ENCODE peak calls at places on chromosome X, in six cellular contexts. M is GM12891, E is GM12878, S is HepG2, B is K562, U is H1. Y is an unnamed sample.

GRCh38 chrX:87402256-87402655 is 115.3 kb upstream of the KLHL4 start:
- DNase-seq in M (no peak), E (no peak), B (no peak), S (no peak), U (no peak), Y (no peak)

GRCh38 chrX:154490021-154490413 is 412 bp downstream of the SLC10A3 start:
- DNase-seq in M (no peak), E (no peak), S (no peak), B (peak), U (peak), Y (no peak)

GRCh38 chrX:9318213-9318612 is 146.6 kb upstream of the TBL1X start:
- DNase-seq in M (no peak), U (no peak), E (no peak), B (peak), S (no peak), Y (no peak)

GRCh38 chrX:140040397-140040796 is 75.1 kb upstream of the CXorf66 start:
- DNase-seq in S (no peak), B (no peak), U (no peak), E (no peak), M (no peak), Y (no peak)

GRCh38 chrX:49282647-49283011 is 13.0 kb downstream of the PPP1R3F start:
- DNase-seq in S (no peak), E (no peak), U (no peak), B (peak), M (no peak), Y (no peak)

GRCh38 chrX:125544856-125545255 is 225.2 kb downstream of the TEX13C start:
- DNase-seq in S (no peak), U (no peak), B (no peak), E (no peak), M (no peak), Y (no peak)

GRCh38 chrX:120244735-120245498 is 5.7 kb upstream of the ZBTB33 start:
- DNase-seq in M (peak), U (peak), B (peak), S (peak), E (no peak), Y (no peak)

GRCh38 chrX:18899796-18900380 is 84.0 kb downstream of the PHKA2 start:
- DNase-seq in B (no peak), U (no peak), M (no peak), E (no peak), S (no peak), Y (no peak)

GRCh38 chrX:69066966-69067525 is 98.2 kb downstream of the PJA1 start:
- DNase-seq in E (no peak), S (no peak), B (no peak), U (peak), M (no peak), Y (no peak)

GRCh38 chrX:18389968-18390367 is 35.4 kb upstream of the CDKL5 start:
- DNase-seq in E (no peak), S (no peak), M (no peak), U (no peak), B (no peak), Y (no peak)

GRCh38 chrX:18549643-18550042 is 122.3 kb downstream of the RS1 start:
- DNase-seq in E (no peak), U (no peak), B (no peak), M (no peak), S (no peak), Y (no peak)

GRCh38 chrX:40189018-40189417 is 91.3 kb upstream of the BCOR start:
- DNase-seq in B (no peak), M (no peak), U (no peak), S (no peak), E (no peak), Y (no peak)

GRCh38 chrX:153488231-153488914 is 6.4 kb upstream of the BGN start:
- DNase-seq in M (no peak), B (no peak), E (no peak), U (no peak), S (peak), Y (no peak)

GRCh38 chrX:49040376-49040955 is 2.7 kb downstream of the TFE3 start:
- DNase-seq in S (no peak), E (no peak), B (no peak), M (no peak), U (no peak), Y (no peak)

GRCh38 chrX:150805736-150806135 is 92.7 kb downstream of the CD99L2 start:
- DNase-seq in M (no peak), E (no peak), S (no peak), U (no peak), B (no peak), Y (no peak)

GRCh38 chrX:148133099-148133725 is 152.1 kb downstream of the FMR1NB start:
- DNase-seq in S (no peak), E (no peak), M (no peak), U (no peak), B (no peak), Y (no peak)

GRCh38 chrX:41922125-41922521 is 1.2 kb downstream of the CASK start:
- DNase-seq in S (no peak), U (no peak), E (no peak), B (no peak), M (no peak), Y (no peak)

GRCh38 chrX:34371740-34372139 is 239.6 kb upstream of the FAM47A start:
- DNase-seq in B (no peak), M (no peak), U (no peak), S (no peak), E (no peak), Y (no peak)

GRCh38 chrX:3280706-3281105 is 65.7 kb downstream of the MXRA5 start:
- DNase-seq in U (no peak), S (no peak), B (no peak), M (no peak), E (no peak), Y (no peak)

GRCh38 chrX:101232316-101232715 is 12.7 kb downstream of the DRP2 start:
- DNase-seq in B (peak), E (no peak), U (no peak), S (no peak), M (no peak), Y (no peak)

GRCh38 chrX:83469551-83469950 is 38.5 kb upstream of the POU3F4 start:
- DNase-seq in M (no peak), E (no peak), U (peak), S (peak), B (peak), Y (no peak)

GRCh38 chrX:70554081-70554480 is 109.4 kb downstream of the DLG3 start:
- DNase-seq in U (no peak), S (peak), B (peak), M (no peak), E (no peak), Y (no peak)

DNA sequence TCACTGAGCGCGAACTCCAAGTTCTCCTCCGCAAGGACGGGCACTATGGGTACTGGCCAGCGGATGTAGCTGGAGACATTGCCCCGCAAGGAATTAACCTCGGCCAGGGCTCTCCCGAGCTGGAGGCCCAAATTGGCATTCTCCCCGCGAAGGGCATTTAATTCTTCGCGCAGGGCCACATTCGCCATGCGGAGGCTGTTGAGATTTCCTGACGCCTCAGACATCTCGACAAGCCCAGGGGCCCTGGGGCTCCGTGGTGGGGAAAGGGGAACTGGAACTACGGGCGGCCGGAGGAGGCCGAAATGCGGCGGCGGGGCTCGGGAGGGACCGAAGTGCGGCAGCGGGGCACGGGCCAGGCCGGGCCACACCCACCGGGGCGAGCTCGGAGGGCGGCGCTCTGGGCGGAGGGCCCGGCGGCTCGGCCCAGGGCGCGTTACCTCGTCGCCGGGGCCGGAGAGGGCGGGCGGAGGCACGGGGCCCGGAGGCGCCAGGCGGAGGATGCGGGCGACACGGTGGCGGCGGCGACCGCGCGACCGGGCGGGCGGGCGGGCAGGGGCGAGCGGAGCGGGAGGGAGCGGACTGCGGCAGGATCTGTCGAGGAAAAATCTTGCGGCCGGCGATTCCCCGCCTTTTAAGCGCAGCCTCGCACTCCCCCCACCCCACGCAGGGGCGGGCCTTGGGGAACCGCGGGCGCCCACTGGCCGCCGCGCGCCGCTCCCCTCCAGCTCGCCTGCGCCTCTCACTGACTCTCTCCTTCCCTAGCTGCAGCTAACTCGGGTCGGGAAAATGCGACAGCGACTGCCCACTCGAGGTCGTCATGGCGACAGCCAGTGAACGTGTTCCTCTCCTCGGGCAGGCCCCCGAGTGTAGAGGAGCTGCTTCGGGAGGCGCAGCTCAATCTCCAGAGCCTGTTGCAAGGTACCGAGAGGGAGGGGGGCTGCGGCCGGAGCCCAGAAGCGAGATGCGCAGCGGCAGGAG is at the start of gene RTL5:
- DNase-seq in U (peak), E (no peak), M (peak), B (peak), S (peak), Y (peak)
- TF ChIP-seq POLR2A in U (no peak), E (no peak), M (no peak), B (no peak), S (no peak), Y (no peak)

DNA sequence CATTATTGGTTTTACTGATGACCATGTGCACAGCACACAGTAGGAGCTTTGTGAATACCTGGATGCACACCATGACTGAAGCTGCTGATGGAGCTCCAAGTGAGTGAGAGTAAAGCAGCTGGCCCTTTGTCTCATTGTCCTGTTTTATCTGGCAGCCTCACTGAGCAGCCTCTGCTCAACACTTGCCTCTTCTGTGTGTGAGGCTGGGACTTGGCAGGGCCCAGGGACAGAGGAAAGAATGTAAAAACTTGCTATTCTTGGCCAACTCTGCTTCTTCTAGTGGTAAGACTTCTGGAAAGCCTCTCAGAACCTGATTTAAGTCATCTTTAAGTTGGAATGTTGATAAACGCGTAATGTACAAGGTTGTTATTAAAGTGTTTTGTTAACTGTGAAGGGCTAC is 61.4 kb downstream of the BEX1 start:
- DNase-seq in E (no peak), B (no peak), U (no peak), M (no peak), S (no peak), Y (no peak)
- TF ChIP-seq POLR2AphosphoS5 in E (no peak), B (no peak), U (no peak), M (no peak), S (no peak), Y (no peak)

GRCh38 chrX:63743596-63743995 is 41.4 kb downstream of the ARHGEF9 start:
- DNase-seq in S (no peak), U (no peak), B (no peak), E (no peak), M (no peak), Y (no peak)

GRCh38 chrX:63747331-63747730 is 37.7 kb downstream of the ARHGEF9 start:
- DNase-seq in E (no peak), S (no peak), M (no peak), B (no peak), U (no peak), Y (no peak)

GRCh38 chrX:63746715-63747114 is 38.3 kb downstream of the ARHGEF9 start:
- DNase-seq in M (no peak), B (no peak), E (no peak), S (no peak), U (no peak), Y (no peak)

GRCh38 chrX:63746278-63746677 is 38.7 kb downstream of the ARHGEF9 start:
- DNase-seq in S (no peak), E (no peak), B (no peak), U (no peak), M (no peak), Y (no peak)

GRCh38 chrX:63744850-63745249 is 40.2 kb downstream of the ARHGEF9 start:
- DNase-seq in M (no peak), B (no peak), E (no peak), S (no peak), U (no peak), Y (no peak)
- TF ChIP-seq TAF1 in M (no peak), B (no peak), E (no peak), S (no peak), U (no peak), Y (no peak)

GRCh38 chrX:107676559-107677378 is 48.5 kb downstream of the PRPS1 start:
- DNase-seq in B (peak), E (no peak), M (no peak), U (no peak), S (no peak), Y (no peak)
- TF ChIP-seq POLR2A in B (peak), E (peak), M (no peak), U (no peak), S (no peak), Y (no peak)

GRCh38 chrX:133979641-133980230 is 5.7 kb downstream of the GPC3 start:
- DNase-seq in E (no peak), M (no peak), U (no peak), S (no peak), B (no peak), Y (no peak)

GRCh38 chrX:133983243-133983973 is 2.0 kb downstream of the GPC3 start:
- DNase-seq in E (no peak), M (no peak), B (no peak), U (no peak), S (no peak), Y (no peak)

GRCh38 chrX:133981908-133982307 is 3.5 kb downstream of the GPC3 start:
- DNase-seq in E (no peak), M (no peak), B (no peak), S (no peak), U (no peak), Y (no peak)

GRCh38 chrX:133980406-133980805 is 5.0 kb downstream of the GPC3 start:
- DNase-seq in M (no peak), E (no peak), U (no peak), S (no peak), B (no peak), Y (no peak)

GRCh38 chrX:133980832-133981588 is 4.4 kb downstream of the GPC3 start:
- DNase-seq in S (no peak), U (no peak), E (no peak), B (no peak), M (no peak), Y (no peak)
- TF ChIP-seq POLR2AphosphoS5 in S (no peak), U (no peak), E (no peak), B (no peak), M (no peak), Y (no peak)

Y was measured in GM12892.